ENCODE peak calls at places on chromosome 4, in ten cellular contexts. W is kidney tubule cell; F is ELR; B is stimulated activated CD8-positive, alpha-beta memory T cell treated with anti-CD3 and anti-CD28 coated beads, Interleukin-12 subunit alpha, Interleukin-12 subunit beta, amount 100 ng/mL, for 4 hours; Q is GDM1; A is ACHN; Y is astrocyte of the spinal cord; I is hypothalamus; K is mesendoderm; G is cardiac fibroblast. R is an unnamed sample.

GRCh38 chr4:89305712-89306437 is 1.7 kb downstream of the GPRIN3 start:
- DNase-seq in W (peak), F (no peak), B (no peak), Q (no peak), A (peak), Y (peak), I (no peak), K (no peak), G (peak), R (no peak)

GRCh38 chr4:156193800-156194199 is 240.1 kb upstream of the CTSO start:
- DNase-seq in W (no peak), F (no peak), B (no peak), Q (no peak), A (no peak), Y (peak), I (no peak), K (no peak), G (no peak), R (no peak)

GRCh38 chr4:151267822-151268535 is 9.0 kb upstream of the PRSS48 start:
- DNase-seq in W (no peak), F (no peak), B (no peak), Q (no peak), A (no peak), Y (no peak), I (no peak), K (no peak), G (no peak), R (no peak)

GRCh38 chr4:115187136-115187535 is 73.7 kb upstream of the NDST4 start:
- DNase-seq in W (peak), F (no peak), B (no peak), Q (no peak), A (no peak), Y (peak), I (no peak), K (no peak), G (no peak), R (no peak)

GRCh38 chr4:100421356-100421978 is 96.4 kb downstream of the EMCN start:
- DNase-seq in W (peak), F (peak), B (no peak), Q (peak), A (peak), Y (peak), I (no peak), K (peak), G (peak), R (peak)

GRCh38 chr4:184590196-184590595 is 59.1 kb downstream of the CASP3 start:
- DNase-seq in W (no peak), F (no peak), B (no peak), Q (no peak), A (no peak), Y (no peak), I (no peak), K (no peak), G (no peak), R (no peak)

GRCh38 chr4:89572224-89572858 is 264.6 kb downstream of the SNCA start:
- DNase-seq in W (no peak), F (no peak), B (no peak), Q (no peak), A (no peak), Y (peak), I (no peak), K (no peak), G (peak), R (peak)

GRCh38 chr4:70801265-70801809 is 38.4 kb downstream of the GRSF1 start:
- DNase-seq in W (no peak), F (no peak), B (no peak), Q (no peak), A (no peak), Y (no peak), I (no peak), K (no peak), G (no peak), R (no peak)

GRCh38 chr4:119715490-119716445 is 87.2 kb upstream of the PDE5A start:
- DNase-seq in W (no peak), F (no peak), B (no peak), Q (no peak), A (no peak), Y (no peak), I (no peak), K (no peak), G (no peak), R (no peak)

GRCh38 chr4:8285976-8286718 is 16.6 kb downstream of the HTRA3 start:
- DNase-seq in W (no peak), F (no peak), B (no peak), Q (no peak), A (no peak), Y (no peak), I (no peak), K (no peak), G (no peak), R (no peak)

GRCh38 chr4:76752911-76753494 is 144.9 kb downstream of the SOWAHB start:
- DNase-seq in W (peak), F (peak), B (no peak), Q (no peak), A (peak), Y (peak), I (no peak), K (no peak), G (peak), R (no peak)

GRCh38 chr4:120685756-120686278 is 236.7 kb downstream of the PRDM5 start:
- DNase-seq in W (no peak), F (no peak), B (no peak), Q (no peak), A (no peak), Y (no peak), I (no peak), K (peak), G (peak), R (no peak)

GRCh38 chr4:118033148-118034060 is 882 bp upstream of the NDST3 start:
- DNase-seq in W (peak), F (peak), B (no peak), Q (peak), A (peak), Y (peak), I (no peak), K (peak), G (peak), R (peak)